ENCODE peak calls at places on chromosomes 2 and 18, in five cellular contexts. One of them, this sample, is unnamed.

GRCh38 chr2:241271641-241272297 is 43.7 kb downstream of the HDLBP start:
- DNase-seq in neuronal stem cell: peak; percentile 20
- DNase-seq in H9: peak; percentile 42
- DNase-seq in H1: no peak
- DNase-seq in mesenchymal stem cell: peak; percentile 84
- DNase-seq in this sample: peak; percentile 84

GRCh38 chr2:113103277-113103676 is 24.1 kb upstream of the IL1RN start:
- DNase-seq in mesenchymal stem cell: no peak
- DNase-seq in H9: no peak
- DNase-seq in neuronal stem cell: no peak
- DNase-seq in H1: no peak
- DNase-seq in this sample: no peak

GRCh38 chr2:61328707-61329251 is 142.1 kb downstream of the USP34 start:
- DNase-seq in H9: no peak
- DNase-seq in neuronal stem cell: no peak
- DNase-seq in mesenchymal stem cell: peak; percentile 82
- DNase-seq in H1: no peak
- DNase-seq in this sample: no peak

GRCh38 chr18:70454705-70455322 is 166.0 kb downstream of the SOCS6 start:
- DNase-seq in mesenchymal stem cell: peak; percentile 69
- DNase-seq in neuronal stem cell: peak; percentile 64
- DNase-seq in H1: no peak
- DNase-seq in H9: no peak
- DNase-seq in this sample: peak; percentile 33

GRCh38 chr2:119049968-119050657 is 108.1 kb downstream of the MARCO start:
- DNase-seq in H1: no peak
- DNase-seq in H9: peak; percentile 71
- DNase-seq in neuronal stem cell: no peak
- DNase-seq in mesenchymal stem cell: no peak
- DNase-seq in this sample: peak; percentile 9

GRCh38 chr2:112257575-112257974 is 2.7 kb upstream of the ZC3H8 start:
- DNase-seq in H1: no peak
- DNase-seq in mesenchymal stem cell: no peak
- DNase-seq in H9: no peak
- DNase-seq in neuronal stem cell: no peak
- DNase-seq in this sample: no peak

GRCh38 chr2:42974697-42975357 is 182.4 kb upstream of the HAAO start:
- DNase-seq in neuronal stem cell: peak; percentile 73
- DNase-seq in mesenchymal stem cell: peak; percentile 82
- DNase-seq in H9: peak; percentile 82
- DNase-seq in H1: peak; percentile 56
- DNase-seq in this sample: peak; percentile 16

GRCh38 chr2:109457366-109457765 is 156.4 kb downstream of the SEPTIN10 start:
- DNase-seq in H1: no peak
- DNase-seq in H9: no peak
- DNase-seq in neuronal stem cell: no peak
- DNase-seq in mesenchymal stem cell: no peak
- DNase-seq in this sample: no peak

GRCh38 chr18:500556-501405 is at the start of gene COLEC12:
- DNase-seq in H1: no peak
- DNase-seq in mesenchymal stem cell: peak; percentile 60
- DNase-seq in H9: no peak
- DNase-seq in neuronal stem cell: peak; percentile 58
- DNase-seq in this sample: no peak

GRCh38 chr2:154910701-154911100 is 212.2 kb downstream of the KCNJ3 start:
- DNase-seq in neuronal stem cell: no peak
- DNase-seq in H1: no peak
- DNase-seq in H9: no peak
- DNase-seq in mesenchymal stem cell: no peak
- DNase-seq in this sample: no peak

GRCh38 chr2:63729831-63730230 is 111.9 kb upstream of the UGP2 start:
- DNase-seq in neuronal stem cell: no peak
- DNase-seq in mesenchymal stem cell: no peak
- DNase-seq in H9: no peak
- DNase-seq in H1: no peak
- DNase-seq in this sample: no peak

GRCh38 chr2:135168119-135168872 is 116.2 kb downstream of the RAB3GAP1 start:
- DNase-seq in H1: no peak
- DNase-seq in neuronal stem cell: no peak
- DNase-seq in H9: no peak
- DNase-seq in mesenchymal stem cell: no peak
- DNase-seq in this sample: no peak

GRCh38 chr2:71710805-71711469 is 257.6 kb downstream of the DYSF start:
- DNase-seq in neuronal stem cell: no peak
- DNase-seq in H9: no peak
- DNase-seq in mesenchymal stem cell: no peak
- DNase-seq in H1: no peak
- DNase-seq in this sample: no peak

GRCh38 chr2:134110532-134110931 is 143.3 kb upstream of the MGAT5 start:
- DNase-seq in H1: no peak
- DNase-seq in neuronal stem cell: no peak
- DNase-seq in H9: no peak
- DNase-seq in mesenchymal stem cell: no peak
- DNase-seq in this sample: no peak

GRCh38 chr2:54508521-54508920 is 52.4 kb downstream of the SPTBN1 start:
- DNase-seq in neuronal stem cell: no peak
- DNase-seq in H1: no peak
- DNase-seq in mesenchymal stem cell: no peak
- DNase-seq in H9: no peak
- DNase-seq in this sample: no peak

GRCh38 chr2:181784556-181784955 is 104.2 kb upstream of the NEUROD1 start:
- DNase-seq in H9: no peak
- DNase-seq in neuronal stem cell: no peak
- DNase-seq in mesenchymal stem cell: peak; percentile 47
- DNase-seq in H1: no peak
- DNase-seq in this sample: peak; percentile 23

GRCh38 chr2:234823196-234823876 is 128.5 kb upstream of the SH3BP4 start:
- DNase-seq in mesenchymal stem cell: no peak
- DNase-seq in H1: no peak
- DNase-seq in neuronal stem cell: no peak
- DNase-seq in H9: no peak
- DNase-seq in this sample: peak; percentile 37

GRCh38 chr2:74092236-74092635 is 55.5 kb downstream of the BOLA3 start:
- DNase-seq in mesenchymal stem cell: no peak
- DNase-seq in neuronal stem cell: no peak
- DNase-seq in H1: no peak
- DNase-seq in H9: peak; percentile 12
- DNase-seq in this sample: peak; percentile 68
- H2AK5ac ChIP-seq in mesenchymal stem cell: no peak overlapping the region
- H2AK5ac ChIP-seq in neuronal stem cell: no peak overlapping the region
- H2AK5ac ChIP-seq in H1: no peak overlapping the region
- H2AK5ac ChIP-seq in H9: no peak overlapping the region
- H2AK5ac ChIP-seq in this sample: no peak overlapping the region

GRCh38 chr2:129067070-129067469 is 748.4 kb upstream of the HS6ST1 start:
- DNase-seq in mesenchymal stem cell: no peak
- DNase-seq in H1: no peak
- DNase-seq in H9: no peak
- DNase-seq in neuronal stem cell: no peak
- DNase-seq in this sample: no peak

GRCh38 chr2:129062160-129062912 is 743.7 kb upstream of the HS6ST1 start:
- DNase-seq in H9: no peak
- DNase-seq in H1: no peak
- DNase-seq in mesenchymal stem cell: peak; percentile 28
- DNase-seq in neuronal stem cell: no peak
- DNase-seq in this sample: no peak

GRCh38 chr2:129070663-129071062 is 752.0 kb upstream of the HS6ST1 start:
- DNase-seq in mesenchymal stem cell: no peak
- DNase-seq in H1: no peak
- DNase-seq in H9: no peak
- DNase-seq in neuronal stem cell: no peak
- DNase-seq in this sample: no peak

GRCh38 chr2:129069875-129070594 is 751.4 kb upstream of the HS6ST1 start:
- DNase-seq in H1: no peak
- DNase-seq in neuronal stem cell: no peak
- DNase-seq in H9: no peak
- DNase-seq in mesenchymal stem cell: no peak
- DNase-seq in this sample: no peak

GRCh38 chr2:129067921-129068320 is 749.3 kb upstream of the HS6ST1 start:
- DNase-seq in H1: no peak
- DNase-seq in H9: no peak
- DNase-seq in neuronal stem cell: no peak
- DNase-seq in mesenchymal stem cell: no peak
- DNase-seq in this sample: no peak
- H2BK12ac ChIP-seq in H1: no peak overlapping the region
- H2BK12ac ChIP-seq in H9: no peak overlapping the region
- H2BK12ac ChIP-seq in neuronal stem cell: no peak overlapping the region
- H2BK12ac ChIP-seq in mesenchymal stem cell: no peak overlapping the region
- H2BK12ac ChIP-seq in this sample: no peak overlapping the region

GRCh38 chr2:86138736-86139625 is 32.9 kb downstream of the PTCD3 start:
- DNase-seq in mesenchymal stem cell: no peak
- DNase-seq in H1: no peak
- DNase-seq in neuronal stem cell: no peak
- DNase-seq in H9: no peak
- DNase-seq in this sample: no peak

GRCh38 chr2:86135653-86136052 is 29.6 kb downstream of the PTCD3 start:
- DNase-seq in H9: no peak
- DNase-seq in neuronal stem cell: no peak
- DNase-seq in mesenchymal stem cell: no peak
- DNase-seq in H1: no peak
- DNase-seq in this sample: no peak

GRCh38 chr2:86136141-86136540 is 30.1 kb downstream of the PTCD3 start:
- DNase-seq in H1: no peak
- DNase-seq in H9: no peak
- DNase-seq in neuronal stem cell: no peak
- DNase-seq in mesenchymal stem cell: no peak
- DNase-seq in this sample: no peak

GRCh38 chr2:86139981-86140380 is 33.9 kb downstream of the PTCD3 start:
- DNase-seq in neuronal stem cell: no peak
- DNase-seq in mesenchymal stem cell: no peak
- DNase-seq in H1: no peak
- DNase-seq in H9: no peak
- DNase-seq in this sample: no peak

DNA sequence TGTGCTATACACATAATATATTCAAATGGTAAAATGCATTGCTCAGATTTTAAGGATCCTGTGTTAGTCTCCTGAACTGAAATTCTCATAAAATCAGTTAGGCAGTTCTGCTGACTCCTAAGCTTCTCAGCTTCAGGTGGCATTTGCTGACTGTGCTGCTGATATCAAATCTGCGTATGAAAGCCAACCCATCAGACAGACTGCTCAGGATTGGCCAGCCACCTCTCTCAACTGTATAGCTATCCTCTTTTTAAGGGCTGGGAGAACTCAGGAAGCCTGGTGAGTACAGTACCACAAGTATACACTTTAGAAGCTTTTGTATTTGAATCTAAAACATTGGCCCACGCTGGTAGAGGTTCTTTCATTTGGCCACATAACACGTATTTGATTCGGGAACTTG is 28.7 kb downstream of the PTCD3 start:
- DNase-seq in H9: peak; percentile 30
- DNase-seq in mesenchymal stem cell: no peak
- DNase-seq in H1: no peak
- DNase-seq in neuronal stem cell: no peak
- DNase-seq in this sample: no peak
- H2AK5ac ChIP-seq in H9: no peak overlapping the region
- H2AK5ac ChIP-seq in mesenchymal stem cell: no peak overlapping the region
- H2AK5ac ChIP-seq in H1: no peak overlapping the region
- H2AK5ac ChIP-seq in neuronal stem cell: no peak overlapping the region
- H2AK5ac ChIP-seq in this sample: no peak overlapping the region

GRCh38 chr2:216348909-216349308 is 23.4 kb downstream of the MARCHF4 start:
- DNase-seq in neuronal stem cell: no peak
- DNase-seq in H9: no peak
- DNase-seq in mesenchymal stem cell: peak; percentile 76
- DNase-seq in H1: no peak
- DNase-seq in this sample: no peak

GRCh38 chr2:216350214-216350789 is 22.0 kb downstream of the MARCHF4 start:
- DNase-seq in mesenchymal stem cell: peak; percentile 73
- DNase-seq in H1: no peak
- DNase-seq in H9: no peak
- DNase-seq in neuronal stem cell: no peak
- DNase-seq in this sample: no peak

GRCh38 chr2:216346781-216347180 is 25.5 kb downstream of the MARCHF4 start:
- DNase-seq in H9: no peak
- DNase-seq in H1: no peak
- DNase-seq in neuronal stem cell: no peak
- DNase-seq in mesenchymal stem cell: no peak
- DNase-seq in this sample: no peak

GRCh38 chr2:216351172-216351925 is 20.9 kb downstream of the MARCHF4 start:
- DNase-seq in neuronal stem cell: no peak
- DNase-seq in mesenchymal stem cell: peak; percentile 76
- DNase-seq in H9: no peak
- DNase-seq in H1: no peak
- DNase-seq in this sample: no peak

GRCh38 chr2:216349366-216349765 is 22.9 kb downstream of the MARCHF4 start:
- DNase-seq in H1: no peak
- DNase-seq in neuronal stem cell: no peak
- DNase-seq in H9: peak; percentile 67
- DNase-seq in mesenchymal stem cell: peak; percentile 32
- DNase-seq in this sample: no peak
- H2BK12ac ChIP-seq in H1: peak overlapping the region; percentile 100
- H2BK12ac ChIP-seq in neuronal stem cell: no peak overlapping the region
- H2BK12ac ChIP-seq in H9: no peak overlapping the region
- H2BK12ac ChIP-seq in mesenchymal stem cell: peak overlapping the region; percentile 26
- H2BK12ac ChIP-seq in this sample: no peak overlapping the region

GRCh38 chr2:74696758-74697327 is 42.8 kb downstream of the SEMA4F start:
- DNase-seq in H1: no peak
- DNase-seq in H9: no peak
- DNase-seq in neuronal stem cell: no peak
- DNase-seq in mesenchymal stem cell: peak; percentile 44
- DNase-seq in this sample: no peak
- H2AK5ac ChIP-seq in H1: no peak overlapping the region
- H2AK5ac ChIP-seq in H9: no peak overlapping the region
- H2AK5ac ChIP-seq in neuronal stem cell: no peak overlapping the region
- H2AK5ac ChIP-seq in mesenchymal stem cell: no peak overlapping the region
- H2AK5ac ChIP-seq in this sample: no peak overlapping the region

DNA sequence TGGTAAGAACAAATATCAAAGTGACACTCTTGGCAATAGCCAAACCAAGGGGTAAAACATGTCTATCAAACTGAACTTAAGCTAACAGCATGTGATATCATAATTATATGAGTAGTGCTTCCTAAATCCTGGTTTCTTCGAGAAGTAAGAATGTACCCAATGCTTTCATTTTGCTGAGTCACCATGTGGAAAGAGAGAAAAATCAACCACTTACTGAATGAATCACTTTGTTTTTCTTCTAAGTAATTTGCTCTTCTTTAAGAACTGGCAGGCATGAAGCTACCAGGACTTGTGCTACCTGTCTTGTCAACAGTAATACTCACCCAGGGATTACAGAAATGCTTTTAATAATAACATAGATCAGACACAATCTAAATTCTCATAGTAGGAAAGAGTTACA is 19.0 kb upstream of the DUSP19 start:
- DNase-seq in mesenchymal stem cell: peak; percentile 82
- DNase-seq in H9: no peak
- DNase-seq in H1: no peak
- DNase-seq in neuronal stem cell: no peak
- DNase-seq in this sample: no peak
- H2BK12ac ChIP-seq in mesenchymal stem cell: no peak overlapping the region
- H2BK12ac ChIP-seq in H9: no peak overlapping the region
- H2BK12ac ChIP-seq in H1: no peak overlapping the region
- H2BK12ac ChIP-seq in neuronal stem cell: no peak overlapping the region
- H2BK12ac ChIP-seq in this sample: no peak overlapping the region

DNA sequence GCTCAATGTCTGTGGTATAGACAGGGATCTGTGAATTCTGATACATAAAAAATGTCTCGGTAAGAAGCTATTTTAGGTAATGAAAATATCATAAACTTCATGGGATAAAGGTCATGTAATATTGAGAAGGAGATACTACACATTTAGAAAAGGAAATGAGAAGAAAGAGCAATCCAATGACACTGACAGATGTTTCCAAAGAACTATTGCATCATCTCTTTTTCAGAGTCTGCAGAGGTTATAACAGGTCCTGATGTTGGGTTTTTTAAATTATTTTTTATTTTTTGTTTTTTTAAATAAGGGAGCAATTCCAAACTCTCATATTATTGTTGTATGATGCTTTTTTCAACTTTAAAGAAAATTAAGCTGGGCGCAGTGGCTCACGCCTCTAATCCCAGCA is 176.9 kb downstream of the KCNH7 start:
- DNase-seq in neuronal stem cell: no peak
- DNase-seq in H9: no peak
- DNase-seq in mesenchymal stem cell: no peak
- DNase-seq in H1: no peak
- DNase-seq in this sample: no peak
- H2AK5ac ChIP-seq in neuronal stem cell: no peak overlapping the region
- H2AK5ac ChIP-seq in H9: no peak overlapping the region
- H2AK5ac ChIP-seq in mesenchymal stem cell: no peak overlapping the region
- H2AK5ac ChIP-seq in H1: no peak overlapping the region
- H2AK5ac ChIP-seq in this sample: no peak overlapping the region

This sample was measured in trophoblast cell.